ENCODE peak calls at places on chromosomes 6 and 20, in six cellular contexts. Y is NCI-H226; T is NCI-H524 treated with DMSO at 0.1 percent for 48 hours; H is activated naive CD4-positive, alpha-beta T cell treated with Interleukin-2 at 50 U/mL for 16 hours; K is germinal center; Z is endothelial cell. O is an unnamed sample.

GRCh38 chr20:17614176-17614811 is 44.4 kb downstream of the DSTN start:
- DNase-seq in Z (no peak), T (no peak), K (no peak), Y (peak), H (no peak), O (no peak)

GRCh38 chr20:13458860-13459451 is 179.8 kb downstream of the TASP1 start:
- DNase-seq in Z (peak), Y (no peak), K (peak), H (peak), T (no peak), O (peak)

GRCh38 chr6:166567107-166567506 is 19.4 kb downstream of the RAMACL start:
- DNase-seq in H (no peak), Z (no peak), K (no peak), T (no peak), Y (peak), O (no peak)

GRCh38 chr20:10719740-10720380 is 46.1 kb upstream of the JAG1 start:
- DNase-seq in Y (no peak), H (no peak), K (no peak), T (no peak), Z (no peak), O (no peak)

GRCh38 chr20:33689973-33690372 is 3.8 kb upstream of the E2F1 start:
- DNase-seq in Z (no peak), T (no peak), H (peak), K (no peak), Y (peak), O (no peak)

GRCh38 chr6:14474816-14475215 is 357.2 kb downstream of the CD83 start:
- DNase-seq in H (no peak), Z (no peak), Y (no peak), K (no peak), T (no peak), O (no peak)

GRCh38 chr6:170292111-170292777 is 1.4 kb upstream of the DLL1 start:
- DNase-seq in H (no peak), T (no peak), K (no peak), Z (no peak), Y (no peak), O (no peak)

GRCh38 chr6:150651808-150652473 is 52.3 kb downstream of the PLEKHG1 start:
- DNase-seq in Y (no peak), T (no peak), Z (no peak), K (no peak), H (no peak), O (no peak)

GRCh38 chr6:87001494-87001893 is 64.2 kb downstream of the HTR1E start:
- DNase-seq in Z (no peak), T (no peak), Y (no peak), H (no peak), K (no peak), O (no peak)

GRCh38 chr6:73041051-73041450 is 184.2 kb downstream of the KHDC1L start:
- DNase-seq in T (no peak), Y (no peak), Z (no peak), H (no peak), K (no peak), O (no peak)

GRCh38 chr20:5989539-5989938 is 39.1 kb downstream of the MCM8 start:
- DNase-seq in H (no peak), Y (no peak), K (no peak), Z (no peak), T (no peak), O (peak)

GRCh38 chr20:3980260-3981131 is 34.9 kb downstream of the RNF24 start:
- DNase-seq in H (peak), T (no peak), K (peak), Y (peak), Z (no peak), O (peak)

GRCh38 chr6:32840604-32841246 is 2.2 kb upstream of the TAP2 start:
- DNase-seq in T (no peak), Z (no peak), Y (no peak), H (peak), K (no peak), O (no peak)

GRCh38 chr6:3307436-3307835 is 48.7 kb downstream of the PSMG4 start:
- DNase-seq in T (no peak), K (no peak), H (no peak), Z (no peak), Y (no peak), O (no peak)

GRCh38 chr20:54550776-54551396 is 75.5 kb downstream of the DOK5 start:
- DNase-seq in Y (peak), Z (no peak), T (no peak), K (no peak), H (no peak), O (no peak)

GRCh38 chr20:21117521-21117920 is 8.4 kb upstream of the KIZ start:
- DNase-seq in Y (no peak), K (no peak), Z (no peak), T (no peak), H (no peak), O (no peak)

GRCh38 chr6:165804331-165805066 is 141.5 kb upstream of the PDE10A start:
- DNase-seq in K (no peak), T (no peak), Z (peak), Y (no peak), H (no peak), O (no peak)

GRCh38 chr20:22684072-22684762 is 99.8 kb upstream of the FOXA2 start:
- DNase-seq in T (no peak), H (no peak), Y (peak), Z (peak), K (peak), O (peak)

GRCh38 chr6:164007881-164008280 is 593.4 kb downstream of the QKI start:
- DNase-seq in Z (no peak), H (no peak), T (no peak), Y (no peak), K (no peak), O (no peak)

GRCh38 chr6:157905590-157906337 is 75.9 kb upstream of the SYNJ2 start:
- DNase-seq in K (no peak), Z (no peak), H (no peak), Y (no peak), T (no peak), O (no peak)

GRCh38 chr6:72712921-72713320 is 91.1 kb downstream of the KCNQ5 start:
- DNase-seq in H (no peak), Y (no peak), Z (no peak), T (no peak), K (no peak), O (no peak)

GRCh38 chr6:170087946-170088348 is 202.9 kb downstream of the DLL1 start:
- DNase-seq in Y (no peak), T (no peak), H (peak), K (peak), Z (peak), O (peak)

GRCh38 chr6:31821301-31822037 is 6.1 kb upstream of the HSPA1B start:
- DNase-seq in Y (peak), K (peak), T (no peak), Z (peak), H (peak), O (peak)

GRCh38 chr6:28907394-28907793 is 16.4 kb downstream of the TRIM27 start:
- DNase-seq in Z (no peak), Y (no peak), T (no peak), H (no peak), K (no peak), O (no peak)

GRCh38 chr20:53889411-53890148 is 180.8 kb downstream of the BCAS1 start:
- DNase-seq in K (no peak), H (no peak), Y (no peak), T (no peak), Z (no peak), O (no peak)

GRCh38 chr20:62544505-62545055 is 68.8 kb upstream of the GATA5 start:
- DNase-seq in Y (no peak), Z (no peak), K (no peak), H (no peak), T (no peak), O (no peak)

GRCh38 chr6:83378621-83379388 is 52.0 kb downstream of the ME1 start:
- DNase-seq in H (no peak), Z (no peak), T (no peak), Y (peak), K (no peak), O (no peak)

GRCh38 chr6:30730611-30731435 is 10.7 kb downstream of the TUBB start:
- DNase-seq in H (peak), Z (peak), T (peak), K (peak), Y (peak), O (peak)

GRCh38 chr6:170292778-170293164 is 1.9 kb upstream of the DLL1 start:
- DNase-seq in K (no peak), T (no peak), H (no peak), Z (no peak), Y (no peak), O (no peak)

GRCh38 chr6:2956930-2957329 is 14.4 kb downstream of the SERPINB6 start:
- DNase-seq in Z (no peak), T (no peak), K (no peak), H (no peak), Y (no peak), O (no peak)

GRCh38 chr6:142960098-142960497 is 15.1 kb upstream of the HIVEP2 start:
- DNase-seq in Z (no peak), H (no peak), Y (peak), T (no peak), K (no peak), O (no peak)

GRCh38 chr6:101531538-101531937 is 138.0 kb downstream of the GRIK2 start:
- DNase-seq in H (no peak), T (no peak), Y (no peak), Z (no peak), K (no peak), O (no peak)

GRCh38 chr6:76174722-76175121 is 102.3 kb upstream of the IMPG1 start:
- DNase-seq in Z (no peak), K (no peak), H (no peak), T (no peak), Y (no peak), O (no peak)

GRCh38 chr6:112396221-112396620 is 49.1 kb downstream of the RFPL4B start:
- DNase-seq in Z (no peak), H (no peak), T (no peak), K (no peak), Y (no peak), O (no peak)

GRCh38 chr6:134774244-134774643 is 175.7 kb downstream of the ALDH8A1 start:
- DNase-seq in Y (peak), T (no peak), H (no peak), Z (no peak), K (no peak), O (no peak)

GRCh38 chr6:150596439-150596838 is 3.2 kb upstream of the PLEKHG1 start:
- DNase-seq in Y (no peak), H (no peak), Z (no peak), K (no peak), T (peak), O (no peak)

O was measured in RPMI8226.